ENCODE peak calls at places on chromosome 11, in four cellular contexts. I, T, W and P are unnamed samples.

GRCh38 chr11:92838655-92839334 is 130.7 kb upstream of the MTNR1B start:
- ATAC-seq in I (no peak), T (no peak), W (no peak), P (no peak)

GRCh38 chr11:126415128-126415527 is 59.6 kb downstream of the ST3GAL4 start:
- ATAC-seq in I (no peak), T (no peak), W (no peak), P (no peak)

GRCh38 chr11:87574193-87574592 is 536.5 kb downstream of the TMEM135 start:
- ATAC-seq in I (no peak), T (no peak), W (no peak), P (no peak)

GRCh38 chr11:126115820-126116319 is 53.2 kb upstream of the CDON start:
- ATAC-seq in I (no peak), T (no peak), W (peak), P (no peak)

GRCh38 chr11:65435330-65435931 is 12.8 kb downstream of the NEAT1 start:
- ATAC-seq in I (no peak), T (no peak), W (peak), P (no peak)

GRCh38 chr11:100562102-100562501 is 125.0 kb upstream of the ARHGAP42 start:
- ATAC-seq in I (no peak), T (no peak), W (no peak), P (no peak)

GRCh38 chr11:116969694-116970093 is 128.5 kb downstream of the SIK3 start:
- ATAC-seq in I (no peak), T (no peak), W (peak), P (no peak)

GRCh38 chr11:134404485-134405341 is 7.3 kb downstream of the B3GAT1 start:
- ATAC-seq in I (no peak), T (no peak), W (no peak), P (no peak)

GRCh38 chr11:72139500-72139899 is 4.0 kb downstream of the FOLR3 start:
- ATAC-seq in I (no peak), T (no peak), W (no peak), P (no peak)

GRCh38 chr11:34458566-34458965 is 19.8 kb downstream of the CAT start:
- ATAC-seq in I (no peak), T (no peak), W (no peak), P (no peak)

GRCh38 chr11:69155302-69156198 is at the start of gene SMIM38:
- ATAC-seq in I (no peak), T (no peak), W (peak), P (peak)

GRCh38 chr11:45658292-45658991 is 7.0 kb downstream of the CHST1 start:
- ATAC-seq in I (no peak), T (no peak), W (no peak), P (peak)

GRCh38 chr11:79538775-79539174 is 97.9 kb upstream of the TENM4 start:
- ATAC-seq in I (no peak), T (no peak), W (no peak), P (no peak)

GRCh38 chr11:86360775-86361395 is 13.8 kb upstream of the CCDC81 start:
- ATAC-seq in I (no peak), T (no peak), W (peak), P (no peak)

GRCh38 chr11:9878936-9879335 is 215.1 kb downstream of the SWAP70 start:
- ATAC-seq in I (no peak), T (no peak), W (no peak), P (no peak)

GRCh38 chr11:128210148-128210940 is 377.0 kb downstream of the ETS1 start:
- ATAC-seq in I (no peak), T (no peak), W (peak), P (no peak)